ENCODE peak calls at places on chromosomes 4 and X, in five cellular contexts. K is K562, B is SK-N-SH, V is GM12878, W is HepG2. R is an unnamed sample.

GRCh38 chr4:25031077-25031606 is 396 bp upstream of the LGI2 start:
- DNase-seq in V (no peak), K (no peak), W (no peak), B (peak), R (no peak)

GRCh38 chrX:12245650-12246645 is 107.7 kb downstream of the FRMPD4 start:
- DNase-seq in B (no peak), W (no peak), K (no peak), V (no peak), R (peak)

GRCh38 chrX:118945921-118946320 is 28.5 kb upstream of the LONRF3 start:
- DNase-seq in V (no peak), K (no peak), W (no peak), B (no peak), R (no peak)

GRCh38 chr4:76198411-76199237 is 15.0 kb downstream of the SCARB2 start:
- DNase-seq in W (no peak), V (peak), K (peak), B (peak), R (no peak)

GRCh38 chrX:12497832-12498591 is 293.2 kb upstream of the PRPS2 start:
- DNase-seq in V (no peak), B (peak), K (peak), W (no peak), R (peak)

GRCh38 chr4:109301691-109302365 is 630 bp downstream of the COL25A1 start:
- DNase-seq in W (no peak), B (peak), V (no peak), K (no peak), R (no peak)

GRCh38 chr4:185249105-185249504 is 39.7 kb downstream of the SNX25 start:
- DNase-seq in V (no peak), K (no peak), B (no peak), W (no peak), R (no peak)

GRCh38 chr4:107036602-107037151 is 564 bp upstream of the DKK2 start:
- DNase-seq in K (no peak), W (no peak), V (no peak), B (peak), R (no peak)

GRCh38 chrX:153226344-153227190 is 47.5 kb downstream of the MAGEA1 start:
- DNase-seq in W (no peak), V (no peak), K (peak), B (no peak), R (peak)

GRCh38 chr4:184196730-184197355 is 20.8 kb downstream of the ENPP6 start:
- DNase-seq in W (no peak), B (no peak), V (no peak), K (no peak), R (no peak)

GRCh38 chr4:113878718-113879117 is 100.7 kb downstream of the ARSJ start:
- DNase-seq in B (peak), V (no peak), K (no peak), W (peak), R (peak)

GRCh38 chrX:110172215-110172614 is 145.7 kb downstream of the AMMECR1 start:
- DNase-seq in B (no peak), V (peak), K (no peak), W (no peak), R (no peak)

GRCh38 chrX:48003367-48003757 is 427 bp downstream of the ZNF182 start:
- DNase-seq in B (peak), V (no peak), K (peak), W (no peak), R (no peak)

GRCh38 chrX:101550825-101551767 is 749 bp downstream of the ARMCX1 start:
- DNase-seq in B (peak), V (no peak), W (no peak), K (peak), R (peak)

DNA sequence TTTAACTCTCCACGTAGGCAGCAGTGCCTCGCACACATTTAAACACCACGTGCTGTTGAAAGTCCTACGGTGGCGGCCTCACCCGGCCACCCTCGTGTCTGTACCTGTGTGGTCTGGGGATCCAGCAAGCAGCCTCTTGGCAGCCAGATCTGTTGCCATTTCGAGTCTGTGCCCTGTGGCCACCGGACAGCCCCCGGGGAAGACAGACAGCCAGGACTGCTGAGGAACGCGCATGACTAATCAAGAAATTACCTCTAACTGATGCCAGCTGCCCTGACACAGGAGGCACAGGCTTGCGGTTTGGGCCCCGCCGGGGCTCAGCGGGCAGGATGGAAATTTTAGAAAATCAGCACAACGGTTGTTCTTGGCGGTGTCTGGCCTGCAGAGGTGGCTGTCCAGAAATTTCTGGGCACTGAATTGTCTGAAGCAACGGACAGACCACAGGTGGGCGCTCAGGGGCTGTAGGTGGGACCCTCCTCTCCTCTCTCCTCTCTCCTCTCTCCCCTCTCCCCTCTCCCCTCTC is 15.6 kb upstream of the ASMTL start:
- DNase-seq in K (no peak), V (peak), W (no peak), B (no peak), R (no peak)
- H3K4me3 ChIP-seq in K (no peak), V (no peak), W (no peak), B (no peak), R (no peak)

DNA sequence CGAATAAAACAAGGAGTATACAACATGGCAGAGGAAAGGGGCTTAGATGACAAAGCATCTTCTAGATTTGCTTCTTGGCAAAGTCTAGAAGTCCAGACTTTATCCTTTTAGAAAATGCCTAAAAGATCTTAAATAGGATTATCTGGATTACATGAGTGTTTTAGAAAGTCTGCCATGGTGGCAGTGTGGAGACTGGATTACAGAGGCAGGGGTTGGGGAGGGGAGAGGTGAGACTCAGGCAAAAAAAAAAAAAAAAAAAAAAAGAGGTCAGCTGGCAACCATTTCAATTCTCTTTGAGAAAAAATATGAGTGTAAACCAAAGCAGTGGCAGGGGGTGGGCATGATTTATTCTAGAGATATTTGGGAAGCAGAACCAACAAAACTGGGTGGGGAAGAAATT is 17.4 kb downstream of the ZNF827 start:
- DNase-seq in B (no peak), W (no peak), V (no peak), K (no peak), R (no peak)
- H3K9ac ChIP-seq in B (no peak), W (no peak), V (no peak), K (no peak), R (no peak)

DNA sequence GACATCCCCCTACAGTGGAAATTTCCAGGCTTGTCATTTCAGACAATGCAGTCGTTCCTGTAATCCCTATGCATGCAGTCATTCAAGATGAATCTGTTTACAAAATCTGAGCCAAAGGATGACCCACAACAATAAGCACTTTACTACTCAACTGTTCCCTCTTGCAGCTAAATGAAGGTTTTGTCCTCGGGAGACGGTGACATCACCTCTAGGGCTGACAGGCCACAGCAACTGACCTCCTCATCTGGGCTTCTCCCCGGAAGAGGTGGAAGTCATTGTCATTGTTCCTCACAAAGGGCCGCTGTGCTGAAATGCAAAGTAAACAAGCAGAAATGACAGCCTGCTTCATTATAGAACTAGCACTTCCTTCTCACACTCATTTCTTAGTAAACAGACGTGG is 29.2 kb downstream of the CLRN2 start:
- DNase-seq in W (peak), V (no peak), K (no peak), B (no peak), R (peak)
- TF ChIP-seq YY1 in W (no peak), V (no peak), K (no peak), B (no peak), R (no peak)

GRCh38 chrX:16060252-16060651 is 63.1 kb upstream of the GRPR start:
- DNase-seq in K (no peak), W (no peak), V (no peak), B (peak), R (no peak)

DNA sequence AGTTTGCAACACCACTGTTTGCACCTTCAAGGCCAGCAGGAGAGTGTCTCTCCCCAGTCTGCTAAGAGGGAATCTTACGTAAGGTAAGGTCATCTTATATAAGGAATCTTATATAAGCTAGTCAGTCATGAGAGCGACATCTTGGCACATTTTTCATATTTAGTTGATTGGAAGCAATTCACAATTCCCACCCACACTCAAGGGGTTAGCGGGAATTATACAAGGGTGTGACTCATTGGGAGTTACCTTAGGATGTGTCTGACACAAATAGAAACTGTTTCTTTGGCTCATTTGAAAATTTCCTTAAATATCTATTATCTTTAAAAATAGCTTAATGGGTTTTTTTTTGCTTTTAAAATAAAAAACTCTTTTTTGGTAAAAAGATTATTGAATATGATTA is 62.1 kb upstream of the GRPR start:
- DNase-seq in K (no peak), B (no peak), V (no peak), W (no peak), R (no peak)
- H3K4me3 ChIP-seq in K (no peak), B (no peak), V (no peak), W (no peak), R (no peak)

GRCh38 chr4:67575232-67575888 is 16.8 kb downstream of the STAP1 start:
- DNase-seq in B (no peak), V (peak), W (no peak), K (peak), R (no peak)

GRCh38 chr4:67573193-67573592 is 14.7 kb downstream of the STAP1 start:
- DNase-seq in W (no peak), B (no peak), V (no peak), K (no peak), R (no peak)

GRCh38 chr4:67576538-67576937 is 18.0 kb downstream of the STAP1 start:
- DNase-seq in K (no peak), W (no peak), B (no peak), V (no peak), R (no peak)

GRCh38 chr4:67571975-67572374 is 13.4 kb downstream of the STAP1 start:
- DNase-seq in K (no peak), V (no peak), B (no peak), W (no peak), R (no peak)

GRCh38 chr4:67575889-67576329 is 17.4 kb downstream of the STAP1 start:
- DNase-seq in V (no peak), B (no peak), W (no peak), K (no peak), R (no peak)
- H3K9ac ChIP-seq in V (no peak), B (no peak), W (no peak), K (no peak), R (no peak)

DNA sequence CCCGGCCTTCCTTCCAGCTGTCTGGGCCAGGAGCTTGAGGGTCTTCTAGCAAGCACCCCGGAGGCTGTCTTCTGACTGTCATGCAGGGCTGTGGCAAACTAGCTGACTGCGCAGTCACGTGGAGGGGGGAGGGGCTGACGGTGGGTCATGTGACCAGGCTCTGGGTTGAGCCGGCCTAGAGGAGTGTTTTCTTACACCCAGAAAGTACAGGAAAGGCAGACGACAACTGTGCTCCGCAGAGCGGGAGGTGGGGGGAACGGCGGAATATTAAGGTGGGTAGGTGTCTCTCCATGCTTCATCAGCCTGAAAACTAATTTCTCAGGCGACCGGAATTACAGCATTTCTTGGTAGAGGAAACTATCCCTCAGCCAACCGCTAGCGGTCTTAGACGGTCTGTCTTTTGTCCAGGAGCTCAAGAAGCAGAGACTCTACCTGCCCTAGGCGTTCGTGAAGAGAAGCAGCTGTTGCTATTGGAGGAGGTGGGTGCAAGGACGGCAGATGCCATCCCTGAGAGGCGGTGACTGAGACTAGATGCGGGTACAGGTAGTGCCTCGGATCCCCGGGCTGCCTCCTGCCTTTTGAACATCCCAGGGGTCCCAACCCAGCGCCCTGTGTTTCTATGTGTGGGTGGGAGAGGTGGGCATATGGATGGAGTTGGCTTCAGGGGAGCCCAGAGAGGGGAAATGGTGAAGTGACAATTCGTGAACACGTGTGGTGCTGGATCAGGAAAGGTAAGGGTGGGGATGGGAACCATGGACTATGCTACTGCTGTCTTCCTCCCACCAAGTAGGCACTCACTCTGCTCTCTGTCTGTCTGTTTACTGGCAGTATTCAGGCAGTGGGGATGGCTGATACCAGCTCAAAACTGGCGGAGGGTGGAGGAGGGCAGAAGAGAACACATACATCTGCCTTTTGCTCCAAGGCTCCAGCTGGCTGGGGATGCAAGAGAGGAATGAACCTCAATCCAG is 8.8 kb downstream of the GPRASP1 start:
- DNase-seq in V (peak), W (peak), K (peak), B (peak), R (peak)
- TF ChIP-seq YY1 in V (peak), W (no peak), K (no peak), B (no peak), R (no peak)

R was measured in NT2/D1.